ENCODE peak calls at places on chromosomes 4 and X, in eight cellular contexts. J is ovary; U is endothelial cell; C is GM20000; S is AG10803; Y is HCT116; D is dorsolateral prefrontal cortex; L is CD4-positive, alpha-beta T cell. P is an unnamed sample.

GRCh38 chr4:182144621-182145359 is 98.4 kb upstream of the TENM3 start:
- DNase-seq in C (peak), J (no peak), U (peak), D (no peak), L (no peak), Y (no peak), S (no peak), P (no peak)

GRCh38 chr4:112053825-112054224 is 91.4 kb upstream of the FAM241A start:
- DNase-seq in J (no peak), D (no peak), Y (no peak), C (no peak), S (no peak), U (no peak), L (no peak), P (no peak)

GRCh38 chr4:86089924-86090323 is 269.9 kb downstream of the MAPK10 start:
- DNase-seq in Y (no peak), J (no peak), C (no peak), L (no peak), S (no peak), D (no peak), U (no peak), P (no peak)

GRCh38 chrX:151879856-151880255 is 32.8 kb upstream of the MAGEA4 start:
- DNase-seq in U (no peak), D (no peak), L (no peak), C (no peak), S (no peak), Y (no peak), J (no peak), P (no peak)

GRCh38 chrX:1355800-1356148 is 19.2 kb downstream of the IL3RA start:
- DNase-seq in U (no peak), L (no peak), D (no peak), J (no peak), S (no peak), Y (no peak), C (no peak), P (peak)

GRCh38 chrX:100874240-100874798 is at the start of gene NOX1:
- DNase-seq in D (no peak), J (no peak), S (no peak), Y (no peak), C (no peak), L (no peak), U (no peak), P (no peak)

GRCh38 chr4:139419388-139419914 is 34.5 kb upstream of the RAB33B start:
- DNase-seq in C (no peak), L (no peak), J (no peak), D (peak), Y (no peak), U (peak), S (peak), P (peak)

GRCh38 chr4:61068745-61069144 is 131.4 kb upstream of the ADGRL3 start:
- DNase-seq in Y (no peak), L (no peak), C (no peak), J (no peak), U (no peak), S (no peak), D (no peak), P (no peak)

GRCh38 chrX:14963447-14964236 is 90.4 kb downstream of the MOSPD2 start:
- DNase-seq in D (no peak), L (no peak), C (no peak), U (no peak), S (peak), J (no peak), Y (peak), P (no peak)

GRCh38 chr4:103306870-103307345 is 108.8 kb upstream of the CENPE start:
- DNase-seq in U (no peak), J (no peak), S (no peak), L (no peak), D (peak), Y (no peak), C (no peak), P (no peak)

GRCh38 chr4:38795087-38795486 is 9.5 kb downstream of the TLR1 start:
- DNase-seq in C (no peak), L (no peak), D (no peak), Y (no peak), J (no peak), S (no peak), U (no peak), P (no peak)

GRCh38 chr4:145639281-145639680 is 20.1 kb downstream of the MMAA start:
- DNase-seq in L (no peak), Y (no peak), U (no peak), D (no peak), S (no peak), C (no peak), J (no peak), P (no peak)

GRCh38 chr4:48247142-48247877 is 22.3 kb downstream of the TEC start:
- DNase-seq in J (no peak), D (no peak), L (no peak), C (no peak), S (no peak), Y (no peak), U (no peak), P (no peak)

GRCh38 chr4:24674279-24674678 is 89.9 kb upstream of the DHX15 start:
- DNase-seq in J (no peak), C (no peak), D (no peak), U (no peak), L (no peak), Y (no peak), S (no peak), P (no peak)

GRCh38 chrX:103215768-103216085 is 819 bp downstream of the BEX4 start:
- DNase-seq in D (no peak), S (no peak), U (no peak), C (peak), J (no peak), Y (no peak), L (no peak), P (no peak)

GRCh38 chrX:40617566-40617965 is 5.7 kb upstream of the MPC1L start:
- DNase-seq in S (no peak), C (no peak), U (no peak), L (no peak), D (no peak), J (no peak), Y (no peak), P (no peak)

GRCh38 chr4:184110452-184110851 is 107.2 kb downstream of the ENPP6 start:
- DNase-seq in U (no peak), D (no peak), C (no peak), L (no peak), J (no peak), S (no peak), Y (no peak), P (no peak)

DNA sequence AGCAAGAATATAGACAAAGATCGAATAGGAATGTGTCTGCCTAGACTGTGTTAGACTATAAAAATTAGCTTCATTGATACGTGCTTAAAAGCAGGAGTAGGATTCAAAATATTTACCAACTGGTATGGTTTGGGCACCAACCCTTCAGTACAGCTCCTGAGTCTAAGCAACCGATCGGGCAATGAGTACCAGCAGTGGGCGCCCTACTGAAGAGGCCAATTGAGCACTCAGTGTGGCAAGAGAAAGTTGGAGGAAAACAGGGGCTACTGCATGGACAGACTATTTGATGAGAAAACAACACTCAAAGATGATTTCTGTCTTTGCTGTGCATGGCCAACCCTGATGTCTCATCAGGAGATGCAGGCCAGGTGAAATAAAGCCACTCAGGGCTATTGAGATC is 176.0 kb upstream of the NWD2 start:
- DNase-seq in C (no peak), U (peak), Y (no peak), L (no peak), J (no peak), D (no peak), S (no peak), P (no peak)
- TF ChIP-seq CTCF in C (peak), U (peak), Y (peak), L (no peak), J (no peak), D (no peak), S (no peak), P (no peak)

GRCh38 chr4:124710253-124710849 is 2.2 kb downstream of the ANKRD50 start:
- DNase-seq in C (no peak), J (no peak), U (no peak), Y (no peak), S (no peak), L (no peak), D (no peak), P (no peak)

GRCh38 chr4:124712417-124713212 is at the start of gene ANKRD50:
- DNase-seq in C (peak), D (peak), L (peak), S (peak), U (peak), Y (peak), J (peak), P (peak)

GRCh38 chr4:124711469-124712416 is 789 bp downstream of the ANKRD50 start:
- DNase-seq in U (peak), J (no peak), Y (peak), L (no peak), S (peak), C (peak), D (peak), P (peak)

GRCh38 chr4:124710911-124711310 is 1.6 kb downstream of the ANKRD50 start:
- DNase-seq in U (no peak), C (no peak), S (peak), Y (no peak), J (no peak), D (no peak), L (no peak), P (no peak)

DNA sequence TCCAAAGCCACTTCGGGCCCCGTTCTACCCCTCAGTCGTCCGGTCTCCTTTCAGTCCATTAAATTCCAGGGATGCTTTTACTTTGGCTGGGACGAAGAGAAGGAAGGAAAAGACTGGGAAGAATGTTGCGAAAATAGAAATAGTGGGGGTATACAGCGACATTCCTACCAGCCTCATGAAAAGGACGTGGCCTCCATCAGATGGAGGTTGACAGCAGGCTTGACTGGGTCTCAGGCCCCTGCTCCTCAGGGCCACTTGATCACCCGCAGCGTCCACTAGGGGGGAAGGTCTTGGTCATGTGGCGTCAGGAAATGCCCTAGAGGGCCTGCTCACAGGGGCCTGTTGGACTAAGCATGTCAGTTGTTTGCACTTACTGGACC is 671 bp upstream of the ANKRD50 start:
- DNase-seq in J (peak), S (peak), C (peak), U (peak), L (no peak), Y (peak), D (peak), P (peak)
- TF ChIP-seq CTCF in J (peak), S (peak), C (no peak), U (peak), L (no peak), Y (peak), D (peak), P (peak)

GRCh38 chrX:147476008-147476407 is 435.7 kb upstream of the FMR1 start:
- DNase-seq in L (no peak), U (peak), J (no peak), D (no peak), Y (no peak), S (no peak), C (peak), P (no peak)
- TF ChIP-seq CTCF in L (no peak), U (no peak), J (no peak), D (no peak), Y (no peak), S (peak), C (peak), P (no peak)

GRCh38 chr4:167020410-167020809 is 213.9 kb downstream of the SPOCK3 start:
- DNase-seq in C (no peak), L (no peak), U (peak), S (no peak), J (no peak), Y (no peak), D (no peak), P (no peak)
- TF ChIP-seq CTCF in C (peak), L (no peak), U (no peak), S (no peak), J (no peak), Y (peak), D (no peak), P (no peak)

GRCh38 chr4:74054483-74055032 is 16.1 kb upstream of the CXCL3 start:
- DNase-seq in L (no peak), S (no peak), J (no peak), Y (no peak), C (no peak), U (no peak), D (no peak), P (no peak)
- TF ChIP-seq CTCF in L (no peak), S (no peak), J (no peak), Y (no peak), C (no peak), U (no peak), D (no peak), P (no peak)

GRCh38 chrX:134760671-134761070 is 102.4 kb upstream of the PLAC1 start:
- DNase-seq in L (no peak), Y (no peak), J (no peak), D (no peak), C (no peak), S (no peak), U (no peak), P (no peak)

GRCh38 chrX:134758652-134759051 is 100.4 kb upstream of the PLAC1 start:
- DNase-seq in S (no peak), Y (no peak), L (no peak), D (no peak), C (no peak), U (no peak), J (no peak), P (no peak)

GRCh38 chrX:134761788-134762187 is 103.5 kb upstream of the PLAC1 start:
- DNase-seq in D (no peak), S (no peak), Y (no peak), U (no peak), J (no peak), C (peak), L (no peak), P (no peak)

DNA sequence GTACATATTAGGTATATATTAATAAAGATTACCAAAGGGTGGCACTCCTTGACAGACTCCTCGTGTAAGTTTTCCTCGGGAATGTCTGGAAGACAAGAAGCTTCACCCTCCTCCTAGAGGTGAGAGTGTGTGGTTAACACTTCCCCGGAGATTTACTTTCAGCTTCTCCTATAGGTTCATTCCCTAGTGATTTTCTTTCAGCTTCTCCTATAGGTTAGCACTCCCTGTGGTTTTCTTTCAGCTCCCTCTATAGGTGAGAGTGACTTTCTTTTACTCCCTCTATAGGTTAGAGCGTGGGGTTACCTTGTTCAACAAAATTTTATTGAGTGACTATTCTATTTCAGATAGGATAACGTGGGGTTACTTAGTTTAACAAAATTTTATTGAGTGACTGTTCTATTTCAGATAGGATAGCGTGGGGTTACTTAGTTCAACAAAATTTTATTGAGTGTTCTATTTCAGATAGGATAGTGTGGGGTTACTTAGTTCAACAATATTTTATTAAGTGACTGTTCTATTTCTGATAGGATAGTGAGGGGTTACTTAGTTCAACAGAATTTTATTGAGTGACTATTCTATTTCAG is 106.0 kb upstream of the PLAC1 start:
- DNase-seq in U (no peak), C (peak), S (no peak), J (no peak), Y (peak), L (no peak), D (no peak), P (no peak)
- TF ChIP-seq CTCF in U (no peak), C (no peak), S (no peak), J (no peak), Y (peak), L (no peak), D (no peak), P (no peak)

GRCh38 chr4:1274871-1275270 is 14.8 kb upstream of the MAEA start:
- DNase-seq in D (no peak), S (no peak), Y (no peak), U (no peak), J (no peak), C (no peak), L (no peak), P (no peak)

GRCh38 chr4:1279253-1279652 is 10.4 kb upstream of the MAEA start:
- DNase-seq in D (no peak), L (no peak), Y (no peak), C (no peak), S (no peak), U (no peak), J (no peak), P (no peak)

GRCh38 chr4:1276984-1277383 is 12.7 kb upstream of the MAEA start:
- DNase-seq in L (no peak), J (no peak), U (no peak), S (no peak), D (no peak), Y (no peak), C (no peak), P (no peak)

GRCh38 chr4:1278336-1278670 is 11.4 kb upstream of the MAEA start:
- DNase-seq in L (no peak), D (no peak), Y (peak), C (no peak), J (no peak), U (no peak), S (no peak), P (no peak)

GRCh38 chr4:1277667-1278335 is 11.9 kb upstream of the MAEA start:
- DNase-seq in C (no peak), D (no peak), J (no peak), U (no peak), S (no peak), Y (no peak), L (no peak), P (no peak)
- TF ChIP-seq CTCF in C (no peak), D (no peak), J (no peak), U (peak), S (peak), Y (peak), L (no peak), P (no peak)

P was measured in omental fat pad.